ENCODE peak calls at places on chromosomes 1 and 21, in five cellular contexts. T, O, A, V and W are unnamed samples.

GRCh38 chr1:15454256-15454655 is 2.3 kb upstream of the CELA2A start:
- DNase-seq in T (no peak), O (peak; percentile 80), A (no peak), V (no peak), W (no peak)

GRCh38 chr21:42570841-42571387 is 57.3 kb downstream of the SLC37A1 start:
- DNase-seq in T (no peak), O (no peak), A (no peak), V (no peak), W (no peak)

GRCh38 chr1:208273386-208274021 is 29.3 kb upstream of the PLXNA2 start:
- DNase-seq in T (no peak), O (no peak), A (no peak), V (no peak), W (no peak)

GRCh38 chr1:17765444-17766411 is 10.6 kb downstream of the ACTL8 start:
- DNase-seq in T (peak; percentile 57), O (peak; percentile 97), A (no peak), V (peak; percentile 10), W (no peak)

GRCh38 chr21:45502006-45502345 is 40.3 kb downstream of the SLC19A1 start:
- DNase-seq in T (no peak), O (no peak), A (no peak), V (no peak), W (no peak)

GRCh38 chr1:45804671-45804973 is 1.2 kb downstream of the MAST2 start:
- DNase-seq in T (no peak), O (no peak), A (no peak), V (no peak), W (no peak)

GRCh38 chr1:201448981-201449380 is 20.0 kb downstream of the PHLDA3 start:
- DNase-seq in T (no peak), O (no peak), A (no peak), V (no peak), W (no peak)

GRCh38 chr1:30852026-30852425 is 56.5 kb downstream of the SDC3 start:
- DNase-seq in T (no peak), O (no peak), A (no peak), V (peak; percentile 59), W (peak; percentile 68)

GRCh38 chr1:235648954-235649721 is 446 bp downstream of the GNG4 start:
- DNase-seq in T (peak; percentile 51), O (peak; percentile 72), A (no peak), V (peak; percentile 32), W (peak; percentile 42)

GRCh38 chr1:43253173-43253572 is 16.6 kb upstream of the TMEM125 start:
- DNase-seq in T (no peak), O (no peak), A (no peak), V (no peak), W (no peak)

GRCh38 chr1:14371806-14372497 is 226.5 kb upstream of the KAZN start:
- DNase-seq in T (peak; percentile 48), O (peak; percentile 23), A (no peak), V (no peak), W (no peak)

GRCh38 chr1:193285626-193286025 is 99.2 kb upstream of the B3GALT2 start:
- DNase-seq in T (no peak), O (peak; percentile 36), A (no peak), V (no peak), W (no peak)

GRCh38 chr1:205798577-205798976 is 14.4 kb downstream of the SLC41A1 start:
- DNase-seq in T (peak; percentile 81), O (no peak), A (no peak), V (no peak), W (no peak)

GRCh38 chr1:144101397-144102050 is 129.7 kb upstream of the FAM72C start:
- DNase-seq in T (peak; percentile 8), O (no peak), A (no peak), V (peak; percentile 4), W (peak; percentile 16)

GRCh38 chr1:215835951-215836350 is 268.8 kb downstream of the KCTD3 start:
- DNase-seq in T (no peak), O (peak; percentile 64), A (no peak), V (no peak), W (no peak)

GRCh38 chr21:39317134-39318090 is 4.0 kb upstream of the BRWD1 start:
- DNase-seq in T (no peak), O (no peak), A (no peak), V (no peak), W (no peak)

GRCh38 chr21:39144191-39144590 is 39.1 kb downstream of the PSMG1 start:
- DNase-seq in T (no peak), O (no peak), A (no peak), V (no peak), W (no peak)

GRCh38 chr1:177922209-177922608 is 47.6 kb downstream of the SEC16B start:
- DNase-seq in T (no peak), O (no peak), A (no peak), V (no peak), W (no peak)

GRCh38 chr1:93775224-93775623 is 93.6 kb upstream of the BCAR3 start:
- DNase-seq in T (peak; percentile 78), O (no peak), A (no peak), V (no peak), W (no peak)

GRCh38 chr21:20661745-20662470 is 336.3 kb upstream of the NCAM2 start:
- DNase-seq in T (no peak), O (no peak), A (no peak), V (no peak), W (no peak)

GRCh38 chr1:11878081-11878890 is 19.5 kb upstream of the NPPB start:
- DNase-seq in T (no peak), O (no peak), A (no peak), V (no peak), W (no peak)
- TF ChIP-seq CTCF in T (no peak), O (no peak), A (no peak), V (no peak), W (no peak)

GRCh38 chr1:115196291-115196690 is 107.0 kb upstream of the TSPAN2 start:
- DNase-seq in T (no peak), O (no peak), A (no peak), V (no peak), W (no peak)

GRCh38 chr1:115201598-115201997 is 112.3 kb upstream of the TSPAN2 start:
- DNase-seq in T (no peak), O (no peak), A (no peak), V (no peak), W (no peak)

GRCh38 chr1:115203287-115203686 is 114.0 kb upstream of the TSPAN2 start:
- DNase-seq in T (no peak), O (no peak), A (no peak), V (no peak), W (no peak)

GRCh38 chr1:115198938-115199337 is 109.6 kb upstream of the TSPAN2 start:
- DNase-seq in T (no peak), O (peak; percentile 47), A (no peak), V (no peak), W (no peak)

DNA sequence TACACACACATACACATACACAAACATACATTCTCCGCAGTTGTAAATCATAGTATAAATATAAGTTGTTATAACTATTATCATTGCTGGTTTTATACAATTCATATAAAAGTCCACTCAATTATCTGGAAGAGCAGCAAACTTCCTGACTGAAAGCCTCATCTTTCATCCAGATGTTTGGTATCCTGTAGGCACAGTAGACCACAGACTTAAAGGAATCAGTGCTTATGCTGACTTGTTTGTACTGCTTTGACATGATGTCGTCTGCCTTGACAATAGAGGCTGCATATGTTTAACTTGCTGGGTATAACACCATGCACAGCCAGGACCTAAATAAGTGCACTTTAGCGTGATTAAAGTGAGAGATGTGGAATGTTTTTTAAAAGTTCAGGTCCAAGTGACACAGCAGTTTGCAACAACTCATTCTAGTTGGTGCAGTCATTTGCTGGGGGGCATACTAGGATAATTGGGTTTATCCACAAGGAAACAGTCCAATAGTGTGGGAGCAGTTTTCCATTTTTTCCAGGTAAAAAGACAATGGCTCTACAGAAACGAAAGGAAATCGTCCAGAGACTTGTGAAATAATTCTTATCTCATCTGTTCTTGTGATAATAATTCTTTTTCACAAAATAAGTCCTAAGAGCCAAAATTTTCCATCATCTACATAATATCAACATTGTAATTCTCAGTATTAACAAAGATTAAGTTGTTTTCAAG is 110.3 kb upstream of the TSPAN2 start:
- DNase-seq in T (no peak), O (no peak), A (no peak), V (no peak), W (no peak)
- H3K27ac ChIP-seq in T (no peak overlapping the region), O (no peak overlapping the region), A (no peak overlapping the region), V (no peak overlapping the region), W (no peak overlapping the region)

GRCh38 chr1:232510367-232511110 is 119.4 kb downstream of the SIPA1L2 start:
- DNase-seq in T (no peak), O (no peak), A (no peak), V (no peak), W (no peak)

GRCh38 chr1:232509570-232509969 is 120.4 kb downstream of the SIPA1L2 start:
- DNase-seq in T (no peak), O (peak; percentile 40), A (no peak), V (no peak), W (peak; percentile 18)

GRCh38 chr1:232511172-232511571 is 118.8 kb downstream of the SIPA1L2 start:
- DNase-seq in T (peak; percentile 14), O (no peak), A (no peak), V (no peak), W (no peak)

GRCh38 chr1:232507571-232507970 is 122.4 kb downstream of the SIPA1L2 start:
- DNase-seq in T (no peak), O (no peak), A (no peak), V (no peak), W (no peak)

GRCh38 chr1:232508161-232508661 is 121.7 kb downstream of the SIPA1L2 start:
- DNase-seq in T (no peak), O (peak; percentile 56), A (no peak), V (no peak), W (no peak)
- TF ChIP-seq CTCF in T (no peak), O (no peak), A (no peak), V (no peak), W (no peak)

DNA sequence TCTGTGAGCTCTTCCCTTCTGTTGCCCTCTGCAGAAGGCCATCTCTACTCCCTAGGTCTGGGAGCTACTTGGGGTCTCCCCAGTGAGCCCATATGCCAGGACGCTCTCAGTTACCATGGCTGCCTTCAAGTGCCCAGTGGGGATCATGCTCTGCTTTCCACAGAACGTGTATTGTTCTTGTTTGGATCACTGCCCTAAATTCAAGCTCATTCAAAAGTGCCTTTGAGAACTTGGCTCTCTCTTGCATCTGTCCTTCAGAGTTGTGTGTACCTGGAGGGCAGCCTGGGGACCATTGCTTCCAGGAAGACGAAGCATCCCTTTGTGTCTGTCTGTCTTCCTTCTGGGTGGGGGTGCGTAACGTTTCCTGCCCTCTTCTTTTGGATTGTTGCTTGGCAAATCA is 97.6 kb upstream of the TSPAN2 start:
- DNase-seq in T (no peak), O (no peak), A (no peak), V (no peak), W (no peak)
- H3K27ac ChIP-seq in T (no peak overlapping the region), O (no peak overlapping the region), A (no peak overlapping the region), V (no peak overlapping the region), W (no peak overlapping the region)

GRCh38 chr21:35204125-35204524 is 155.0 kb upstream of the RUNX1 start:
- DNase-seq in T (no peak), O (peak; percentile 81), A (no peak), V (no peak), W (no peak)

GRCh38 chr21:35207322-35207721 is 158.2 kb upstream of the RUNX1 start:
- DNase-seq in T (no peak), O (no peak), A (no peak), V (no peak), W (no peak)

GRCh38 chr21:35206141-35207125 is 157.3 kb upstream of the RUNX1 start:
- DNase-seq in T (peak; percentile 12), O (peak; percentile 42), A (no peak), V (no peak), W (no peak)

GRCh38 chr21:35203093-35204021 is 154.3 kb upstream of the RUNX1 start:
- DNase-seq in T (no peak), O (peak; percentile 93), A (no peak), V (no peak), W (no peak)

GRCh38 chr21:35204850-35205564 is 155.9 kb upstream of the RUNX1 start:
- DNase-seq in T (no peak), O (peak; percentile 97), A (no peak), V (no peak), W (peak; percentile 67)
- TF ChIP-seq CTCF in T (no peak), O (no peak), A (no peak), V (no peak), W (no peak)